ENCODE peak calls at places on chromosomes 1 and 21, in four cellular contexts. W is esophagus squamous epithelium, Z is right lobe of liver, N is A549. K is an unnamed sample.

GRCh38 chr1:6385673-6386191 is 7.8 kb downstream of the ACOT7 start:
- DNase-seq in W (no peak), Z (no peak), N (peak), K (no peak)

GRCh38 chr21:25496825-25497482 is 110.3 kb downstream of the MRPL39 start:
- DNase-seq in Z (no peak), N (no peak), W (no peak), K (no peak)

GRCh38 chr1:192814805-192815204 is 6.0 kb downstream of the RGS2 start:
- DNase-seq in W (no peak), Z (no peak), N (no peak), K (no peak)

GRCh38 chr1:5651964-5652751 is 340.1 kb downstream of the NPHP4 start:
- DNase-seq in N (no peak), Z (no peak), W (no peak), K (no peak)

GRCh38 chr21:39579734-39580332 is 32.9 kb upstream of the B3GALT5 start:
- DNase-seq in W (no peak), Z (no peak), N (no peak), K (no peak)

GRCh38 chr1:159144571-159144970 is 26.8 kb upstream of the CADM3 start:
- DNase-seq in Z (no peak), W (no peak), N (no peak), K (no peak)

GRCh38 chr21:40120944-40121575 is 253.8 kb downstream of the PCP4 start:
- DNase-seq in N (peak), Z (no peak), W (no peak), K (peak)

GRCh38 chr1:54542120-54542961 is 5.7 kb upstream of the ACOT11 start:
- DNase-seq in W (no peak), N (peak), Z (peak), K (peak)

GRCh38 chr1:7539772-7540175 is 231.3 kb upstream of the VAMP3 start:
- DNase-seq in Z (no peak), N (no peak), W (no peak), K (peak)

GRCh38 chr1:16720403-16721223 is 19.7 kb upstream of the RNU1-4 start:
- DNase-seq in N (no peak), Z (peak), W (no peak), K (no peak)

GRCh38 chr1:222241410-222241809 is 306.5 kb downstream of the HHIPL2 start:
- DNase-seq in W (no peak), Z (no peak), N (no peak), K (no peak)

GRCh38 chr1:198730952-198731351 is 92.1 kb downstream of the PTPRC start:
- DNase-seq in Z (no peak), W (no peak), N (no peak), K (no peak)

GRCh38 chr1:212291505-212292134 is 6.4 kb downstream of the PPP2R5A start:
- DNase-seq in N (peak), W (no peak), Z (no peak), K (peak)

GRCh38 chr1:48291421-48291820 is 68.9 kb downstream of the SLC5A9 start:
- DNase-seq in Z (no peak), W (no peak), N (no peak), K (no peak)

GRCh38 chr1:35202048-35202719 is 9.2 kb upstream of the SFPQ start:
- DNase-seq in W (no peak), Z (no peak), N (peak), K (peak)

GRCh38 chr1:93979718-93980319 is 70.6 kb upstream of the GCLM start:
- DNase-seq in Z (peak), W (no peak), N (no peak), K (no peak)
- TF ChIP-seq POLR2A in Z (no peak), W (no peak), N (no peak), K (no peak)

DNA sequence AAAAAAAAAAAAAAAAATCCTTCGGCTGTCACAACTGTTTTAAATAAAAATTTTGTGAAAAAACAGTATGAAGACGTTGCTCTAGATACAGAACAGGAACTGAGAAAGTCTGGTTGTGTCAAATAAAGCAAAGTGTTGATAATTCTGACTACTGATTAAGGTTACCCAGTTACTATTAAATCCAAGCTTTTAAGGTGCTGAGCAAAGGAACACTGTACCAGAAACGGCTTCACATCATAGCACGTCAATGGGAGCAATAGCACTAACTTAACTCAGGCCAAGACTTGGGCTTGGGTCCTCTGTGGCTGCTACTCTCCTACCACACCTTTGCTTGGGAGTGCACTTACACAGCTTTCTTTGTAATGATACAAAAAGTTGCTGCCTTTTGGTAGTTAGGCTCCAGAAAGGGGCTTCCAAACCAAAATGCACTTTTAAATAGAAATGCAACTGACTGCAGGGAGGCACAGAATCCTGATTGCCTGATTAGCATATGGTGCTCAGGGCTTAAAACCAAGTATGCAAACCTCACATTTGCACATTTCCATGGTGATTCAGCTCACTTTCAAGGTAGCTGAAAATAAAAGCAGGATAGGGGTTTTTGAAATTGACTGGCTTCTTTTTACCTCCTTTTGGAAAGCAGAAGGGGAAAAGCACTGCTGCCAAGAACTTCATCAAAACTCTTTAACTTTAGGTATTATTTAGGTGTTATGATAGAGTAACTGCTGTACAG is 6.3 kb downstream of the MCL1 start:
- DNase-seq in N (no peak), W (no peak), Z (no peak), K (no peak)
- TF ChIP-seq POLR2A in N (no peak), W (no peak), Z (peak), K (peak)

DNA sequence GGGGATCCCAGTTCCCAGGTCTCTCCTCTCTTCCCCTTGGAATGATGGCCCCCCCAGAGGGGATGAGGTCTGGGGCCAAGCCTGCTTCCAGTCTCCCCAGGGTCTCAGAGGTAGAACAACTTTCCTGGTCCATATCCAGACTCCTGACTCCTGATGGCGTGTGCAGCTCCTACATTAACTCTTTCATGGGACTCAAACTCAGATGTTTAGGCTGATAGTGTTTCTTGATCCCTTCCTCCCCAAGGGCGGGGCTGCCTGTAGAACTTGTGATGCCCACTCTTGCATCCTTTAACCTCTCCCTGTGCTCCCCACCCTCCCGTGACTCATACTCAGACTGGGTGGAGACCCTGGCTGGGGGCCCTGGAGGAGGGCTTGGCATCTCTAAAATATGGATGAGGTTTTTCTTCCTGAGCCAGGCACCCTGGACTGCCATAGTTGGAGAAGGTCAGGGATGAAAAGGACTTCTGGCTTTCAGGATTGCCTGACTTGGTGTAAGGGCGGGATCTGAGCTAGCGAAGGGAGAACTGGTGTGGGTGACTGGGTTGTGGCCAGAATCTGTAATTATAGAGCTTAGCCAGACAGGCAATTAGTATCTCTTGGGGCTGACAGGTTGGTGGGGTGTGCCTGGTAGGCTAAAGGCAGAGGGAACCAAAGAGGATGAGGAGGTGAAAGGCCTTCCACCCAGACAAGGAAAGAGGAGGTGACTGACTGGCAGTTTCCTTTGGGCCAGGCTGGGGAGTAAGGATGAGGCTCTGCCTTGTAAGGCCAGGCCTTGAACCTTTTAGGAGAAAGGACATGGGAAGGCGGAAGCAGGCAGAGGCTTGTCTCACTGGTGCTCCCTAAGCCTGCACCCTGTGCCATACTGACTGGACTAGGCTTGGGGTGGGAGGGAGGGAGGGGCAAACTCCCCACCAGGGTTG is 1.5 kb downstream of the ATP8B2 start:
- DNase-seq in Z (no peak), W (no peak), N (no peak), K (peak)
- TF ChIP-seq POLR2A in Z (no peak), W (no peak), N (no peak), K (peak)

DNA sequence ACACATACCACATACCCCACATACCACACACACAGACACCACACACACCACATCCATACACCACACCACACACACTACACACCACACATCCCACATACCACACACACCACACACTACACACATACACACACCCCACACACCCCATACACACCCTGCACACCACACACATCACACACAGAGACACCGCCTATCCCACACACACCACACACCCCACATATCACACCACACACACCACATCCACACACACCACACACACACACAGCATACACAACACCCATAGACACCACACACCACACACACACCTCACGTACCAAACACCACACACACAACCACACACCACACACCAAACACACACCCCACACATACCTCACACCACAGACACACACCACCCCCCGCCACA is 68.3 kb downstream of the SLC9A1 start:
- DNase-seq in Z (no peak), W (no peak), N (no peak), K (no peak)
- TF ChIP-seq POLR2A in Z (no peak), W (no peak), N (no peak), K (no peak)

GRCh38 chr1:179146916-179147315 is 65.0 kb downstream of the TOR3A start:
- DNase-seq in W (no peak), N (no peak), Z (no peak), K (no peak)
- TF ChIP-seq POLR2A in W (no peak), N (no peak), Z (no peak), K (no peak)

GRCh38 chr1:161749509-161750407 is at the start of gene DUSP12:
- DNase-seq in Z (peak), W (peak), N (peak), K (peak)
- TF ChIP-seq POLR2A in Z (peak), W (no peak), N (peak), K (peak)